ENCODE peak calls at places on chromosome 5, in nine cellular contexts. M is A549, G is foreskin keratinocyte, Y is endothelial cell of umbilical vein, C is endodermal cell, N is mucosa of descending colon, E is fibroblast of mammary gland, J is GM10248, P is left ventricle myocardium inferior. K is an unnamed sample.

GRCh38 chr5:9555961-9556360 is 10.1 kb upstream of the SEMA5A start:
- DNase-seq in M (no peak), P (no peak), Y (no peak), C (no peak), E (no peak), N (no peak), J (no peak), G (no peak), K (no peak)

GRCh38 chr5:65577141-65577540 is 14.0 kb downstream of the PPWD1 start:
- DNase-seq in G (no peak), J (no peak), E (no peak), Y (no peak), C (no peak), M (no peak), N (no peak), P (no peak), K (no peak)

GRCh38 chr5:76855961-76856360 is 6.1 kb downstream of the S100Z start:
- DNase-seq in G (no peak), M (no peak), Y (peak), N (no peak), P (no peak), E (no peak), C (no peak), J (no peak), K (no peak)

GRCh38 chr5:91170266-91170665 is 212.9 kb downstream of the ARRDC3 start:
- DNase-seq in Y (peak), J (no peak), N (no peak), C (no peak), P (no peak), M (no peak), G (peak), E (peak), K (no peak)

GRCh38 chr5:135592312-135593045 is 13.7 kb upstream of the CXCL14 start:
- DNase-seq in P (no peak), C (no peak), Y (no peak), G (no peak), J (no peak), E (no peak), N (no peak), M (no peak), K (no peak)

GRCh38 chr5:59843511-59844230 is 49.9 kb downstream of the PDE4D start:
- DNase-seq in P (no peak), C (no peak), Y (no peak), J (no peak), E (peak), M (no peak), G (no peak), N (no peak), K (no peak)

GRCh38 chr5:110414360-110414759 is 312.1 kb downstream of the TMEM232 start:
- DNase-seq in P (no peak), G (no peak), Y (no peak), J (peak), C (no peak), M (no peak), N (no peak), E (peak), K (no peak)

GRCh38 chr5:57468481-57469165 is 14.0 kb downstream of the ACTBL2 start:
- DNase-seq in Y (no peak), C (no peak), J (no peak), N (no peak), M (no peak), E (peak), P (no peak), G (peak), K (no peak)

GRCh38 chr5:42487821-42488220 is 64.6 kb downstream of the GHR start:
- DNase-seq in J (no peak), N (no peak), Y (no peak), M (no peak), C (no peak), E (no peak), P (no peak), G (no peak), K (no peak)

GRCh38 chr5:14582797-14583137 is 1.2 kb downstream of the OTULINL start:
- DNase-seq in P (no peak), J (no peak), G (no peak), E (no peak), Y (no peak), M (no peak), N (no peak), C (no peak), K (no peak)

GRCh38 chr5:44372028-44372427 is 17.2 kb downstream of the FGF10 start:
- DNase-seq in P (no peak), E (no peak), M (no peak), G (no peak), C (no peak), N (no peak), Y (no peak), J (no peak), K (no peak)

DNA sequence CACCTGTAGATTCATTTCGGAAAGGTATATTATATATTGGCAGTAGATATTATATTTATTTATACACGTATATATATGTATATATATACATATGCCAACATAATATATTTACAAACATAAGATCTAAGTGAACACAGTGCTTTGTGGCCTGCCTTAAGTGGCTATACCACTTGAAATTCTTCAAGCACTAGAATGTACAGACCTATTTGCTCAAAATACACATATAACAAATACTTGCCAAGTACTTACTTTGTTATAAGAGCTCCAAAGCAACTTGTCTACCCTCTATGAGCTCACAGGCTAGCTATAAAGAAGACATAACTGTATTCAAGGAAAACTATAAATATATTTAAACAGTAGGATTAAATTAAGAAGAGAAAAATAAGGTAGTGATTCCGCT is 33.6 kb upstream of the SLC36A1 start:
- DNase-seq in M (no peak), P (no peak), Y (no peak), J (no peak), E (no peak), G (no peak), C (no peak), N (no peak), K (no peak)
- TF ChIP-seq CTCF in M (no peak), P (no peak), Y (no peak), J (no peak), E (no peak), G (no peak), C (no peak), N (no peak), K (no peak)

GRCh38 chr5:75053286-75054109 is 1.1 kb upstream of the GCNT4 start:
- DNase-seq in N (peak), E (peak), P (peak), G (peak), M (peak), Y (peak), J (peak), C (peak), K (peak)
- TF ChIP-seq CTCF in N (no peak), E (no peak), P (peak), G (peak), M (peak), Y (no peak), J (peak), C (peak), K (peak)

DNA sequence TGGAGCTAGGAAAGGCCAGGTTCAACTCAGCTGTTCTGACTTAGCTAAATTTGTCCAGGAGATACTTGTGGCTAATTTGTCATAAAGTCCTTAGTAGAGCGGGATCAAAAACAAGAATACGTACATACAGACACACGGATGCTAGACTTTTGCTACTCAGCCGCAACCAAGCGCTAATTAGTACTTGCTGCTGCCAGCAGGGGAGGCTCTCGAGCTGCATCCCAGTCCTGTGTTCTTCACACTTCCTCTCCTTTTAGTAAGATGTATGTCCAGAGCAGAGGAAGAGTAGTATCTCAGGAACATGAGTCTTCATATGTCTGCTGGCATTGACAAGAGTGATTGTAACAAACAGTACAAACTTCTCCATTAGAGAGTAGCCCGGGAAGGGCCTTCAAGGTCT is 58.3 kb downstream of the CYFIP2 start:
- DNase-seq in N (no peak), G (no peak), P (no peak), J (no peak), Y (no peak), M (peak), E (no peak), C (peak), K (no peak)
- TF ChIP-seq CTCF in N (no peak), G (peak), P (peak), J (no peak), Y (no peak), M (peak), E (peak), C (peak), K (peak)

GRCh38 chr5:170117736-170118135 is 12.0 kb downstream of the FOXI1 start:
- DNase-seq in P (no peak), Y (no peak), G (no peak), C (peak), E (no peak), M (no peak), J (no peak), N (no peak), K (no peak)
- TF ChIP-seq CTCF in P (no peak), Y (no peak), G (no peak), C (no peak), E (no peak), M (no peak), J (no peak), N (no peak), K (no peak)